ENCODE peak calls at places on chromosomes 11 and 22, in four cellular contexts. One of them, this sample, is unnamed.

GRCh38 chr11:10564692-10565318 is 3.7 kb downstream of the LYVE1 start:
- DNase-seq in GM12891: no peak
- DNase-seq in K562: no peak
- DNase-seq in GM12878: no peak
- DNase-seq in this sample: no peak

GRCh38 chr11:62400281-62400680 is 18.6 kb upstream of the SCGB1A1 start:
- DNase-seq in GM12891: no peak
- DNase-seq in K562: no peak
- DNase-seq in GM12878: no peak
- DNase-seq in this sample: no peak

GRCh38 chr11:70292166-70292565 is 21.7 kb downstream of the PPFIA1 start:
- DNase-seq in GM12891: no peak
- DNase-seq in K562: no peak
- DNase-seq in GM12878: no peak
- DNase-seq in this sample: no peak

GRCh38 chr11:7936615-7937014 is 4.9 kb downstream of the OR10A3 start:
- DNase-seq in GM12891: no peak
- DNase-seq in K562: no peak
- DNase-seq in GM12878: no peak
- DNase-seq in this sample: no peak

GRCh38 chr22:28222066-28222465 is 303.0 kb upstream of the PITPNB start:
- DNase-seq in GM12891: no peak
- DNase-seq in K562: no peak
- DNase-seq in GM12878: no peak
- DNase-seq in this sample: no peak

GRCh38 chr22:41240377-41241132 is at the start of gene CHADL:
- DNase-seq in GM12891: no peak
- DNase-seq in K562: no peak
- DNase-seq in GM12878: no peak
- DNase-seq in this sample: no peak

GRCh38 chr11:18775492-18776292 is 15.9 kb downstream of the PTPN5 start:
- DNase-seq in GM12891: peak
- DNase-seq in K562: peak
- DNase-seq in GM12878: no peak
- DNase-seq in this sample: peak

GRCh38 chr11:57073121-57073520 is 84.4 kb downstream of the OR5AK2 start:
- DNase-seq in GM12891: no peak
- DNase-seq in K562: no peak
- DNase-seq in GM12878: no peak
- DNase-seq in this sample: no peak

GRCh38 chr11:16958833-16959232 is 55.4 kb downstream of the PLEKHA7 start:
- DNase-seq in GM12891: no peak
- DNase-seq in K562: no peak
- DNase-seq in GM12878: no peak
- DNase-seq in this sample: no peak

GRCh38 chr22:42066133-42066761 is 4.4 kb downstream of the NAGA start:
- DNase-seq in GM12891: no peak
- DNase-seq in K562: no peak
- DNase-seq in GM12878: no peak
- DNase-seq in this sample: no peak

GRCh38 chr11:45093761-45094455 is 52.5 kb upstream of the PRDM11 start:
- DNase-seq in GM12891: no peak
- DNase-seq in K562: no peak
- DNase-seq in GM12878: no peak
- DNase-seq in this sample: no peak

GRCh38 chr11:9529333-9529648 is 44.2 kb upstream of the WEE1 start:
- DNase-seq in GM12891: no peak
- DNase-seq in K562: peak
- DNase-seq in GM12878: no peak
- DNase-seq in this sample: no peak

GRCh38 chr22:48855593-48856307 is 971.9 kb downstream of the BRD1 start:
- DNase-seq in GM12891: no peak
- DNase-seq in K562: no peak
- DNase-seq in GM12878: no peak
- DNase-seq in this sample: no peak

GRCh38 chr11:44731685-44732411 is 5.1 kb downstream of the TSPAN18 start:
- DNase-seq in GM12891: no peak
- DNase-seq in K562: no peak
- DNase-seq in GM12878: no peak
- DNase-seq in this sample: no peak

GRCh38 chr11:126502159-126502558 is 146.7 kb downstream of the ST3GAL4 start:
- DNase-seq in GM12891: no peak
- DNase-seq in K562: no peak
- DNase-seq in GM12878: no peak
- DNase-seq in this sample: no peak

GRCh38 chr11:126371595-126371994 is 16.1 kb downstream of the ST3GAL4 start:
- DNase-seq in GM12891: no peak
- DNase-seq in K562: no peak
- DNase-seq in GM12878: no peak
- DNase-seq in this sample: no peak

GRCh38 chr22:16989915-16990314 is 18.1 kb downstream of the GAB4 start:
- DNase-seq in GM12891: no peak
- DNase-seq in K562: no peak
- DNase-seq in GM12878: no peak
- DNase-seq in this sample: no peak

GRCh38 chr11:119367661-119368120 is 13.8 kb downstream of the USP2 start:
- DNase-seq in GM12891: no peak
- DNase-seq in K562: no peak
- DNase-seq in GM12878: no peak
- DNase-seq in this sample: no peak

GRCh38 chr11:17472467-17472866 is 4.2 kb downstream of the ABCC8 start:
- DNase-seq in GM12891: no peak
- DNase-seq in K562: no peak
- DNase-seq in GM12878: no peak
- DNase-seq in this sample: no peak

GRCh38 chr11:77379917-77380316 is 78.4 kb upstream of the GDPD4 start:
- DNase-seq in GM12891: no peak
- DNase-seq in K562: no peak
- DNase-seq in GM12878: no peak
- DNase-seq in this sample: no peak

GRCh38 chr11:77141475-77141874 is 13.4 kb downstream of the MYO7A start:
- DNase-seq in GM12891: no peak
- DNase-seq in K562: no peak
- DNase-seq in GM12878: no peak
- DNase-seq in this sample: no peak

GRCh38 chr11:58395581-58395980 is 11.1 kb downstream of the OR5B3 start:
- DNase-seq in GM12891: no peak
- DNase-seq in K562: no peak
- DNase-seq in GM12878: no peak
- DNase-seq in this sample: no peak

GRCh38 chr11:46389450-46390330 is 1.9 kb downstream of the CHRM4 start:
- DNase-seq in GM12891: peak
- DNase-seq in K562: peak
- DNase-seq in GM12878: no peak
- DNase-seq in this sample: peak

GRCh38 chr22:42639541-42640241 is 710 bp downstream of the ATP5MGL start:
- DNase-seq in GM12891: no peak
- DNase-seq in K562: no peak
- DNase-seq in GM12878: no peak
- DNase-seq in this sample: no peak

GRCh38 chr11:66288138-66288865 is 641 bp downstream of the YIF1A start:
- DNase-seq in GM12891: no peak
- DNase-seq in K562: no peak
- DNase-seq in GM12878: no peak
- DNase-seq in this sample: peak

GRCh38 chr11:62394825-62395538 is 23.9 kb upstream of the SCGB1A1 start:
- DNase-seq in GM12891: peak
- DNase-seq in K562: peak
- DNase-seq in GM12878: peak
- DNase-seq in this sample: peak

GRCh38 chr11:134126197-134126822 is 57.4 kb downstream of the JAM3 start:
- DNase-seq in GM12891: no peak
- DNase-seq in K562: no peak
- DNase-seq in GM12878: no peak
- DNase-seq in this sample: no peak

GRCh38 chr11:73538381-73538872 is 59.5 kb downstream of the FAM168A start:
- DNase-seq in GM12891: peak
- DNase-seq in K562: no peak
- DNase-seq in GM12878: peak
- DNase-seq in this sample: no peak

GRCh38 chr22:24208012-24208749 is 26.9 kb downstream of the SUSD2 start:
- DNase-seq in GM12891: no peak
- DNase-seq in K562: no peak
- DNase-seq in GM12878: no peak
- DNase-seq in this sample: peak

GRCh38 chr11:67407700-67408163 is 3.8 kb downstream of the TBC1D10C start:
- DNase-seq in GM12891: no peak
- DNase-seq in K562: no peak
- DNase-seq in GM12878: no peak
- DNase-seq in this sample: no peak

GRCh38 chr11:114154271-114155047 is 94.9 kb downstream of the ZBTB16 start:
- DNase-seq in GM12891: no peak
- DNase-seq in K562: no peak
- DNase-seq in GM12878: no peak
- DNase-seq in this sample: peak

GRCh38 chr11:65791719-65792213 is 4.9 kb downstream of the OVOL1 start:
- DNase-seq in GM12891: peak
- DNase-seq in K562: no peak
- DNase-seq in GM12878: peak
- DNase-seq in this sample: peak

GRCh38 chr22:23369054-23369685 is 188.9 kb downstream of the BCR start:
- DNase-seq in GM12891: no peak
- DNase-seq in K562: no peak
- DNase-seq in GM12878: no peak
- DNase-seq in this sample: no peak

GRCh38 chr11:69854719-69855118 is 35.5 kb upstream of the FGF3 start:
- DNase-seq in GM12891: no peak
- DNase-seq in K562: no peak
- DNase-seq in GM12878: no peak
- DNase-seq in this sample: no peak

GRCh38 chr11:2904153-2905052 is 18.8 kb upstream of the CDKN1C start:
- DNase-seq in GM12891: no peak
- DNase-seq in K562: no peak
- DNase-seq in GM12878: no peak
- DNase-seq in this sample: no peak
- TF ChIP-seq SPI1 in GM12891: no peak
- TF ChIP-seq SPI1 in K562: no peak
- TF ChIP-seq SPI1 in GM12878: no peak
- TF ChIP-seq SPI1 in this sample: no peak

GRCh38 chr22:45064313-45065268 is 54.8 kb upstream of the PHF21B start:
- DNase-seq in GM12891: peak
- DNase-seq in K562: peak
- DNase-seq in GM12878: peak
- DNase-seq in this sample: no peak
- TF ChIP-seq SPI1 in GM12891: no peak
- TF ChIP-seq SPI1 in K562: no peak
- TF ChIP-seq SPI1 in GM12878: no peak
- TF ChIP-seq SPI1 in this sample: no peak

GRCh38 chr22:26680485-26680884 is 23.1 kb downstream of the MIAT start:
- DNase-seq in GM12891: no peak
- DNase-seq in K562: no peak
- DNase-seq in GM12878: no peak
- DNase-seq in this sample: no peak

GRCh38 chr22:26677217-26677616 is 19.8 kb downstream of the MIAT start:
- DNase-seq in GM12891: no peak
- DNase-seq in K562: no peak
- DNase-seq in GM12878: no peak
- DNase-seq in this sample: no peak

GRCh38 chr22:26675687-26676273 is 18.4 kb downstream of the MIAT start:
- DNase-seq in GM12891: no peak
- DNase-seq in K562: no peak
- DNase-seq in GM12878: no peak
- DNase-seq in this sample: no peak

GRCh38 chr22:26681395-26681821 is 24.0 kb downstream of the MIAT start:
- DNase-seq in GM12891: no peak
- DNase-seq in K562: no peak
- DNase-seq in GM12878: no peak
- DNase-seq in this sample: no peak

GRCh38 chr22:26679003-26679629 is 21.7 kb downstream of the MIAT start:
- DNase-seq in GM12891: peak
- DNase-seq in K562: peak
- DNase-seq in GM12878: peak
- DNase-seq in this sample: peak
- TF ChIP-seq SPI1 in GM12891: peak
- TF ChIP-seq SPI1 in K562: peak
- TF ChIP-seq SPI1 in GM12878: peak
- TF ChIP-seq SPI1 in this sample: peak

GRCh38 chr22:50289942-50290630 is 17.4 kb downstream of the PLXNB2 start:
- DNase-seq in GM12891: no peak
- DNase-seq in K562: no peak
- DNase-seq in GM12878: no peak
- DNase-seq in this sample: no peak

GRCh38 chr22:50292643-50293440 is 14.6 kb downstream of the PLXNB2 start:
- DNase-seq in GM12891: no peak
- DNase-seq in K562: no peak
- DNase-seq in GM12878: no peak
- DNase-seq in this sample: peak

GRCh38 chr22:50296658-50297490 is 10.6 kb downstream of the PLXNB2 start:
- DNase-seq in GM12891: no peak
- DNase-seq in K562: no peak
- DNase-seq in GM12878: no peak
- DNase-seq in this sample: no peak

GRCh38 chr22:50294319-50294656 is 13.2 kb downstream of the PLXNB2 start:
- DNase-seq in GM12891: no peak
- DNase-seq in K562: no peak
- DNase-seq in GM12878: no peak
- DNase-seq in this sample: no peak

GRCh38 chr22:50293441-50294318 is 13.8 kb downstream of the PLXNB2 start:
- DNase-seq in GM12891: no peak
- DNase-seq in K562: no peak
- DNase-seq in GM12878: no peak
- DNase-seq in this sample: no peak
- TF ChIP-seq SPI1 in GM12891: peak
- TF ChIP-seq SPI1 in K562: no peak
- TF ChIP-seq SPI1 in GM12878: peak
- TF ChIP-seq SPI1 in this sample: peak

This sample was measured in HL-60.